ENCODE peak calls at places on chromosomes 3 and 15, in five cellular contexts. One of them, this sample, is unnamed.

GRCh38 chr15:82789491-82789890 is 16.4 kb downstream of the FSD2 start:
- DNase-seq in NCI-H460: no peak
- DNase-seq in T-helper 1 cell: no peak
- DNase-seq in activated T-cell treated with anti-CD3 and anti-CD28 coated beads, Interleukin-2, amount 50 U/mL, for 48 hours: no peak
- DNase-seq in HFF-Myc: no peak
- DNase-seq in this sample: no peak

GRCh38 chr3:98343647-98344507 is 9.8 kb upstream of the OR5K4 start:
- DNase-seq in NCI-H460: peak; percentile 49
- DNase-seq in activated T-cell treated with anti-CD3 and anti-CD28 coated beads, Interleukin-2, amount 50 U/mL, for 48 hours: peak; percentile 37
- DNase-seq in HFF-Myc: peak; percentile 17
- DNase-seq in T-helper 1 cell: no peak
- DNase-seq in this sample: no peak

GRCh38 chr3:45923755-45924154 is 19.5 kb upstream of the CXCR6 start:
- DNase-seq in HFF-Myc: no peak
- DNase-seq in activated T-cell treated with anti-CD3 and anti-CD28 coated beads, Interleukin-2, amount 50 U/mL, for 48 hours: peak; percentile 40
- DNase-seq in NCI-H460: no peak
- DNase-seq in T-helper 1 cell: no peak
- DNase-seq in this sample: no peak

GRCh38 chr3:44991326-44991725 is 15.3 kb downstream of the EXOSC7 start:
- DNase-seq in T-helper 1 cell: no peak
- DNase-seq in HFF-Myc: no peak
- DNase-seq in activated T-cell treated with anti-CD3 and anti-CD28 coated beads, Interleukin-2, amount 50 U/mL, for 48 hours: no peak
- DNase-seq in NCI-H460: no peak
- DNase-seq in this sample: no peak

GRCh38 chr3:16768956-16769355 is 115.8 kb upstream of the PLCL2 start:
- DNase-seq in NCI-H460: no peak
- DNase-seq in HFF-Myc: no peak
- DNase-seq in T-helper 1 cell: no peak
- DNase-seq in activated T-cell treated with anti-CD3 and anti-CD28 coated beads, Interleukin-2, amount 50 U/mL, for 48 hours: no peak
- DNase-seq in this sample: no peak

GRCh38 chr15:48928877-48929538 is 34.7 kb downstream of the SHC4 start:
- DNase-seq in NCI-H460: no peak
- DNase-seq in T-helper 1 cell: no peak
- DNase-seq in HFF-Myc: no peak
- DNase-seq in activated T-cell treated with anti-CD3 and anti-CD28 coated beads, Interleukin-2, amount 50 U/mL, for 48 hours: peak; percentile 77
- DNase-seq in this sample: no peak

GRCh38 chr15:29528276-29528675 is 258.7 kb upstream of the NSMCE3 start:
- DNase-seq in T-helper 1 cell: no peak
- DNase-seq in activated T-cell treated with anti-CD3 and anti-CD28 coated beads, Interleukin-2, amount 50 U/mL, for 48 hours: no peak
- DNase-seq in NCI-H460: no peak
- DNase-seq in HFF-Myc: no peak
- DNase-seq in this sample: no peak

GRCh38 chr3:124374583-124374982 is 355.7 kb upstream of the UMPS start:
- DNase-seq in activated T-cell treated with anti-CD3 and anti-CD28 coated beads, Interleukin-2, amount 50 U/mL, for 48 hours: no peak
- DNase-seq in HFF-Myc: no peak
- DNase-seq in NCI-H460: no peak
- DNase-seq in T-helper 1 cell: no peak
- DNase-seq in this sample: no peak

GRCh38 chr3:120113128-120114116 is 19.2 kb upstream of the GSK3B start:
- DNase-seq in activated T-cell treated with anti-CD3 and anti-CD28 coated beads, Interleukin-2, amount 50 U/mL, for 48 hours: no peak
- DNase-seq in NCI-H460: peak; percentile 45
- DNase-seq in HFF-Myc: no peak
- DNase-seq in T-helper 1 cell: no peak
- DNase-seq in this sample: peak; percentile 49

GRCh38 chr3:185089343-185089742 is 63.5 kb downstream of the C3orf70 start:
- DNase-seq in NCI-H460: no peak
- DNase-seq in HFF-Myc: no peak
- DNase-seq in T-helper 1 cell: no peak
- DNase-seq in activated T-cell treated with anti-CD3 and anti-CD28 coated beads, Interleukin-2, amount 50 U/mL, for 48 hours: no peak
- DNase-seq in this sample: no peak

GRCh38 chr3:78848392-78849288 is 919.2 kb downstream of the ROBO1 start:
- DNase-seq in HFF-Myc: no peak
- DNase-seq in activated T-cell treated with anti-CD3 and anti-CD28 coated beads, Interleukin-2, amount 50 U/mL, for 48 hours: no peak
- DNase-seq in T-helper 1 cell: no peak
- DNase-seq in NCI-H460: no peak
- DNase-seq in this sample: no peak

GRCh38 chr3:63228677-63229076 is 49.4 kb upstream of the SYNPR start:
- DNase-seq in T-helper 1 cell: no peak
- DNase-seq in activated T-cell treated with anti-CD3 and anti-CD28 coated beads, Interleukin-2, amount 50 U/mL, for 48 hours: no peak
- DNase-seq in HFF-Myc: peak; percentile 20
- DNase-seq in NCI-H460: peak; percentile 32
- DNase-seq in this sample: no peak

GRCh38 chr3:146803746-146804145 is 198.6 kb upstream of the PLSCR5 start:
- DNase-seq in T-helper 1 cell: no peak
- DNase-seq in HFF-Myc: peak; percentile 84
- DNase-seq in NCI-H460: no peak
- DNase-seq in activated T-cell treated with anti-CD3 and anti-CD28 coated beads, Interleukin-2, amount 50 U/mL, for 48 hours: no peak
- DNase-seq in this sample: peak; percentile 95

GRCh38 chr15:85581495-85581894 is 201.1 kb downstream of the AKAP13 start:
- DNase-seq in NCI-H460: no peak
- DNase-seq in HFF-Myc: no peak
- DNase-seq in activated T-cell treated with anti-CD3 and anti-CD28 coated beads, Interleukin-2, amount 50 U/mL, for 48 hours: peak; percentile 56
- DNase-seq in T-helper 1 cell: peak; percentile 17
- DNase-seq in this sample: no peak

GRCh38 chr3:140753865-140754754 is 76.2 kb downstream of the TRIM42 start:
- DNase-seq in NCI-H460: no peak
- DNase-seq in T-helper 1 cell: no peak
- DNase-seq in activated T-cell treated with anti-CD3 and anti-CD28 coated beads, Interleukin-2, amount 50 U/mL, for 48 hours: no peak
- DNase-seq in HFF-Myc: no peak
- DNase-seq in this sample: no peak

GRCh38 chr15:67556964-67557570 is 14.6 kb downstream of the MAP2K5 start:
- DNase-seq in activated T-cell treated with anti-CD3 and anti-CD28 coated beads, Interleukin-2, amount 50 U/mL, for 48 hours: no peak
- DNase-seq in NCI-H460: no peak
- DNase-seq in T-helper 1 cell: no peak
- DNase-seq in HFF-Myc: no peak
- DNase-seq in this sample: no peak

GRCh38 chr3:159174715-159175390 is 373.0 kb downstream of the MFSD1 start:
- DNase-seq in T-helper 1 cell: no peak
- DNase-seq in NCI-H460: no peak
- DNase-seq in HFF-Myc: no peak
- DNase-seq in activated T-cell treated with anti-CD3 and anti-CD28 coated beads, Interleukin-2, amount 50 U/mL, for 48 hours: no peak
- DNase-seq in this sample: no peak

GRCh38 chr3:139325551-139325950 is 18.3 kb upstream of the MRPS22 start:
- DNase-seq in activated T-cell treated with anti-CD3 and anti-CD28 coated beads, Interleukin-2, amount 50 U/mL, for 48 hours: no peak
- DNase-seq in HFF-Myc: no peak
- DNase-seq in NCI-H460: no peak
- DNase-seq in T-helper 1 cell: no peak
- DNase-seq in this sample: no peak

GRCh38 chr3:195461518-195462307 is 18.9 kb upstream of the ACAP2 start:
- DNase-seq in HFF-Myc: no peak
- DNase-seq in NCI-H460: no peak
- DNase-seq in activated T-cell treated with anti-CD3 and anti-CD28 coated beads, Interleukin-2, amount 50 U/mL, for 48 hours: no peak
- DNase-seq in T-helper 1 cell: no peak
- DNase-seq in this sample: no peak

GRCh38 chr15:52010633-52011595 is 8.1 kb upstream of the MAPK6 start:
- DNase-seq in T-helper 1 cell: no peak
- DNase-seq in HFF-Myc: no peak
- DNase-seq in activated T-cell treated with anti-CD3 and anti-CD28 coated beads, Interleukin-2, amount 50 U/mL, for 48 hours: peak; percentile 83
- DNase-seq in NCI-H460: no peak
- DNase-seq in this sample: no peak

GRCh38 chr3:78905700-78906099 is 862.1 kb downstream of the ROBO1 start:
- DNase-seq in NCI-H460: no peak
- DNase-seq in activated T-cell treated with anti-CD3 and anti-CD28 coated beads, Interleukin-2, amount 50 U/mL, for 48 hours: no peak
- DNase-seq in HFF-Myc: no peak
- DNase-seq in T-helper 1 cell: no peak
- DNase-seq in this sample: no peak

GRCh38 chr15:44243829-44244228 is 44.7 kb upstream of the GOLM2 start:
- DNase-seq in NCI-H460: no peak
- DNase-seq in HFF-Myc: no peak
- DNase-seq in T-helper 1 cell: no peak
- DNase-seq in activated T-cell treated with anti-CD3 and anti-CD28 coated beads, Interleukin-2, amount 50 U/mL, for 48 hours: no peak
- DNase-seq in this sample: no peak

GRCh38 chr3:169060037-169060436 is 603.5 kb downstream of the MECOM start:
- DNase-seq in T-helper 1 cell: no peak
- DNase-seq in activated T-cell treated with anti-CD3 and anti-CD28 coated beads, Interleukin-2, amount 50 U/mL, for 48 hours: no peak
- DNase-seq in NCI-H460: no peak
- DNase-seq in HFF-Myc: no peak
- DNase-seq in this sample: no peak

GRCh38 chr3:127304121-127304744 is 16.4 kb upstream of the PRR20G start:
- DNase-seq in NCI-H460: peak; percentile 11
- DNase-seq in T-helper 1 cell: no peak
- DNase-seq in HFF-Myc: no peak
- DNase-seq in activated T-cell treated with anti-CD3 and anti-CD28 coated beads, Interleukin-2, amount 50 U/mL, for 48 hours: no peak
- DNase-seq in this sample: no peak

GRCh38 chr3:156483426-156483825 is 71.5 kb downstream of the SSR3 start:
- DNase-seq in T-helper 1 cell: no peak
- DNase-seq in HFF-Myc: peak; percentile 74
- DNase-seq in NCI-H460: no peak
- DNase-seq in activated T-cell treated with anti-CD3 and anti-CD28 coated beads, Interleukin-2, amount 50 U/mL, for 48 hours: peak; percentile 25
- DNase-seq in this sample: peak; percentile 77

GRCh38 chr15:77535845-77536244 is 96.9 kb downstream of the LINGO1 start:
- DNase-seq in NCI-H460: no peak
- DNase-seq in T-helper 1 cell: no peak
- DNase-seq in HFF-Myc: no peak
- DNase-seq in activated T-cell treated with anti-CD3 and anti-CD28 coated beads, Interleukin-2, amount 50 U/mL, for 48 hours: no peak
- DNase-seq in this sample: no peak

GRCh38 chr15:85388506-85388905 is 8.1 kb downstream of the AKAP13 start:
- DNase-seq in HFF-Myc: no peak
- DNase-seq in NCI-H460: no peak
- DNase-seq in activated T-cell treated with anti-CD3 and anti-CD28 coated beads, Interleukin-2, amount 50 U/mL, for 48 hours: no peak
- DNase-seq in T-helper 1 cell: no peak
- DNase-seq in this sample: no peak

GRCh38 chr3:61181874-61182273 is 69.4 kb downstream of the FHIT start:
- DNase-seq in activated T-cell treated with anti-CD3 and anti-CD28 coated beads, Interleukin-2, amount 50 U/mL, for 48 hours: no peak
- DNase-seq in NCI-H460: peak; percentile 11
- DNase-seq in HFF-Myc: no peak
- DNase-seq in T-helper 1 cell: no peak
- DNase-seq in this sample: no peak

GRCh38 chr3:72177075-72178050 is 392.4 kb upstream of the PROK2 start:
- DNase-seq in activated T-cell treated with anti-CD3 and anti-CD28 coated beads, Interleukin-2, amount 50 U/mL, for 48 hours: peak; percentile 37
- DNase-seq in T-helper 1 cell: no peak
- DNase-seq in NCI-H460: no peak
- DNase-seq in HFF-Myc: no peak
- DNase-seq in this sample: no peak

GRCh38 chr15:43410572-43411214 is 39.8 kb downstream of the TUBGCP4 start:
- DNase-seq in NCI-H460: peak; percentile 42
- DNase-seq in T-helper 1 cell: no peak
- DNase-seq in HFF-Myc: no peak
- DNase-seq in activated T-cell treated with anti-CD3 and anti-CD28 coated beads, Interleukin-2, amount 50 U/mL, for 48 hours: no peak
- DNase-seq in this sample: no peak

GRCh38 chr15:62850791-62851291 is 191.7 kb upstream of the TPM1 start:
- DNase-seq in NCI-H460: no peak
- DNase-seq in activated T-cell treated with anti-CD3 and anti-CD28 coated beads, Interleukin-2, amount 50 U/mL, for 48 hours: no peak
- DNase-seq in HFF-Myc: peak; percentile 32
- DNase-seq in T-helper 1 cell: no peak
- DNase-seq in this sample: no peak

GRCh38 chr15:87609909-87610308 is 646.6 kb downstream of the NTRK3 start:
- DNase-seq in T-helper 1 cell: no peak
- DNase-seq in HFF-Myc: no peak
- DNase-seq in activated T-cell treated with anti-CD3 and anti-CD28 coated beads, Interleukin-2, amount 50 U/mL, for 48 hours: no peak
- DNase-seq in NCI-H460: no peak
- DNase-seq in this sample: no peak

GRCh38 chr15:98779463-98780071 is 131.2 kb downstream of the IGF1R start:
- DNase-seq in HFF-Myc: peak; percentile 42
- DNase-seq in T-helper 1 cell: peak; percentile 50
- DNase-seq in NCI-H460: peak; percentile 74
- DNase-seq in activated T-cell treated with anti-CD3 and anti-CD28 coated beads, Interleukin-2, amount 50 U/mL, for 48 hours: peak; percentile 87
- DNase-seq in this sample: no peak

GRCh38 chr3:71330505-71330904 is 253.0 kb downstream of the FOXP1 start:
- DNase-seq in NCI-H460: no peak
- DNase-seq in activated T-cell treated with anti-CD3 and anti-CD28 coated beads, Interleukin-2, amount 50 U/mL, for 48 hours: no peak
- DNase-seq in T-helper 1 cell: no peak
- DNase-seq in HFF-Myc: no peak
- DNase-seq in this sample: no peak

GRCh38 chr3:132399054-132399929 is 18.0 kb upstream of the DNAJC13 start:
- DNase-seq in HFF-Myc: no peak
- DNase-seq in NCI-H460: peak; percentile 26
- DNase-seq in T-helper 1 cell: no peak
- DNase-seq in activated T-cell treated with anti-CD3 and anti-CD28 coated beads, Interleukin-2, amount 50 U/mL, for 48 hours: peak; percentile 29
- DNase-seq in this sample: no peak

GRCh38 chr15:85035980-85036379 is 54.3 kb downstream of the PDE8A start:
- DNase-seq in T-helper 1 cell: no peak
- DNase-seq in HFF-Myc: no peak
- DNase-seq in NCI-H460: no peak
- DNase-seq in activated T-cell treated with anti-CD3 and anti-CD28 coated beads, Interleukin-2, amount 50 U/mL, for 48 hours: no peak
- DNase-seq in this sample: no peak

GRCh38 chr15:63332367-63333078 is 49.1 kb downstream of the CA12 start:
- DNase-seq in T-helper 1 cell: no peak
- DNase-seq in HFF-Myc: peak; percentile 69
- DNase-seq in activated T-cell treated with anti-CD3 and anti-CD28 coated beads, Interleukin-2, amount 50 U/mL, for 48 hours: no peak
- DNase-seq in NCI-H460: no peak
- DNase-seq in this sample: peak; percentile 43

GRCh38 chr3:36697397-36698001 is 66.9 kb downstream of the DCLK3 start:
- DNase-seq in T-helper 1 cell: no peak
- DNase-seq in activated T-cell treated with anti-CD3 and anti-CD28 coated beads, Interleukin-2, amount 50 U/mL, for 48 hours: no peak
- DNase-seq in HFF-Myc: no peak
- DNase-seq in NCI-H460: no peak
- DNase-seq in this sample: no peak

GRCh38 chr15:90955911-90956310 is 1.2 kb downstream of the RCCD1 start:
- DNase-seq in NCI-H460: no peak
- DNase-seq in T-helper 1 cell: no peak
- DNase-seq in HFF-Myc: no peak
- DNase-seq in activated T-cell treated with anti-CD3 and anti-CD28 coated beads, Interleukin-2, amount 50 U/mL, for 48 hours: peak; percentile 33
- DNase-seq in this sample: no peak